ENCODE peak calls at places on chromosome 20, in nine cellular contexts. A is DMS53; E is glomerular endothelial cell; C is astrocyte of the spinal cord; F is HCEC 1CT; I is stimulated activated CD8-positive, alpha-beta memory T cell treated with anti-CD3 and anti-CD28 coated beads, Interleukin-2, amount 100 ng/mL, for 1 hour; W is T-helper 17 cell; V is T-helper 1 cell; Z is substantia nigra. L is an unnamed sample.

GRCh38 chr20:53331151-53331973 is 262.3 kb downstream of the ZNF217 start:
- DNase-seq in A (no peak), E (peak), C (peak), F (no peak), I (no peak), W (no peak), V (no peak), Z (no peak), L (no peak)

GRCh38 chr20:49571553-49571835 is 3.6 kb upstream of the PTGIS start:
- DNase-seq in A (no peak), E (no peak), C (no peak), F (no peak), I (no peak), W (no peak), V (no peak), Z (no peak), L (no peak)

GRCh38 chr20:25468126-25469075 is 60.9 kb downstream of the GINS1 start:
- DNase-seq in A (no peak), E (no peak), C (no peak), F (no peak), I (no peak), W (no peak), V (no peak), Z (no peak), L (no peak)

GRCh38 chr20:17505664-17506517 is 25.3 kb downstream of the BFSP1 start:
- DNase-seq in A (no peak), E (no peak), C (peak), F (peak), I (no peak), W (no peak), V (peak), Z (peak), L (no peak)

GRCh38 chr20:39145921-39146320 is 183.8 kb downstream of the DHX35 start:
- DNase-seq in A (no peak), E (no peak), C (no peak), F (no peak), I (no peak), W (no peak), V (no peak), Z (no peak), L (no peak)

GRCh38 chr20:15831201-15831600 is 742.0 kb downstream of the KIF16B start:
- DNase-seq in A (no peak), E (no peak), C (no peak), F (no peak), I (no peak), W (no peak), V (no peak), Z (no peak), L (no peak)

GRCh38 chr20:972256-972655 is 29.9 kb downstream of the RSPO4 start:
- DNase-seq in A (no peak), E (no peak), C (no peak), F (no peak), I (no peak), W (no peak), V (no peak), Z (no peak), L (no peak)

GRCh38 chr20:63212792-63213191 is 3.1 kb downstream of the YTHDF1 start:
- DNase-seq in A (no peak), E (no peak), C (no peak), F (no peak), I (no peak), W (no peak), V (no peak), Z (no peak), L (no peak)

GRCh38 chr20:36792422-36792821 is 18.9 kb upstream of the DSN1 start:
- DNase-seq in A (peak), E (no peak), C (peak), F (peak), I (no peak), W (no peak), V (no peak), Z (peak), L (peak)

GRCh38 chr20:10359621-10360040 is 74.4 kb downstream of the MKKS start:
- DNase-seq in A (no peak), E (no peak), C (peak), F (peak), I (no peak), W (no peak), V (no peak), Z (no peak), L (no peak)

GRCh38 chr20:35320396-35321126 is 28.3 kb upstream of the FAM83C start:
- DNase-seq in A (peak), E (no peak), C (peak), F (peak), I (no peak), W (no peak), V (no peak), Z (no peak), L (no peak)

GRCh38 chr20:41175727-41176330 is 38.5 kb downstream of the PLCG1 start:
- DNase-seq in A (no peak), E (no peak), C (no peak), F (no peak), I (no peak), W (no peak), V (no peak), Z (no peak), L (no peak)

GRCh38 chr20:4637081-4637797 is 84.5 kb upstream of the PRND start:
- DNase-seq in A (peak), E (no peak), C (no peak), F (peak), I (no peak), W (no peak), V (no peak), Z (no peak), L (no peak)

GRCh38 chr20:44615876-44616603 is 33.7 kb downstream of the PKIG start:
- DNase-seq in A (no peak), E (no peak), C (no peak), F (no peak), I (no peak), W (no peak), V (no peak), Z (peak), L (peak)

GRCh38 chr20:35776513-35777101 is 4.8 kb downstream of the PHF20 start:
- DNase-seq in A (peak), E (no peak), C (peak), F (no peak), I (no peak), W (no peak), V (no peak), Z (peak), L (peak)

GRCh38 chr20:14609328-14610221 is 272.2 kb upstream of the FLRT3 start:
- DNase-seq in A (peak), E (no peak), C (no peak), F (no peak), I (no peak), W (no peak), V (no peak), Z (no peak), L (no peak)

GRCh38 chr20:62225026-62225425 is 4.9 kb upstream of the HRH3 start:
- DNase-seq in A (no peak), E (no peak), C (no peak), F (no peak), I (no peak), W (no peak), V (no peak), Z (no peak), L (no peak)

GRCh38 chr20:9886227-9886626 is 47.4 kb upstream of the PAK5 start:
- DNase-seq in A (no peak), E (no peak), C (no peak), F (peak), I (no peak), W (no peak), V (no peak), Z (no peak), L (no peak)

GRCh38 chr20:37256286-37256685 is 5.3 kb downstream of the GHRH start:
- DNase-seq in A (no peak), E (no peak), C (no peak), F (no peak), I (no peak), W (no peak), V (no peak), Z (no peak), L (no peak)

GRCh38 chr20:36543187-36544133 is 2.1 kb downstream of the MYL9 start:
- DNase-seq in A (no peak), E (no peak), C (peak), F (peak), I (no peak), W (no peak), V (no peak), Z (peak), L (no peak)

GRCh38 chr20:48298424-48298823 is 513.1 kb upstream of the SULF2 start:
- DNase-seq in A (no peak), E (no peak), C (no peak), F (no peak), I (no peak), W (no peak), V (no peak), Z (no peak), L (no peak)

GRCh38 chr20:25584905-25585704 is at the start of gene NINL:
- DNase-seq in A (peak), E (no peak), C (peak), F (peak), I (peak), W (peak), V (peak), Z (peak), L (peak)

GRCh38 chr20:40706977-40707582 is 18.0 kb upstream of the MAFB start:
- DNase-seq in A (no peak), E (no peak), C (no peak), F (no peak), I (no peak), W (no peak), V (no peak), Z (no peak), L (no peak)

GRCh38 chr20:15942130-15942529 is 631.1 kb downstream of the KIF16B start:
- DNase-seq in A (no peak), E (no peak), C (no peak), F (no peak), I (no peak), W (no peak), V (no peak), Z (no peak), L (no peak)

GRCh38 chr20:57895161-57895855 is 185.5 kb upstream of the PMEPA1 start:
- DNase-seq in A (no peak), E (no peak), C (no peak), F (no peak), I (no peak), W (no peak), V (no peak), Z (no peak), L (no peak)

GRCh38 chr20:25282034-25282781 is 34.3 kb downstream of the PYGB start:
- DNase-seq in A (peak), E (no peak), C (no peak), F (no peak), I (no peak), W (no peak), V (peak), Z (no peak), L (no peak)

GRCh38 chr20:38878798-38879197 is 47.4 kb upstream of the FAM83D start:
- DNase-seq in A (no peak), E (no peak), C (peak), F (no peak), I (no peak), W (no peak), V (no peak), Z (no peak), L (no peak)

GRCh38 chr20:38260025-38260377 is 534 bp downstream of the KIAA1755 start:
- DNase-seq in A (no peak), E (no peak), C (peak), F (no peak), I (no peak), W (no peak), V (no peak), Z (no peak), L (peak)

GRCh38 chr20:36017034-36017951 is 48.9 kb downstream of the CNBD2 start:
- DNase-seq in A (no peak), E (peak), C (peak), F (peak), I (no peak), W (no peak), V (no peak), Z (no peak), L (no peak)

GRCh38 chr20:37745553-37745952 is 51.7 kb downstream of the CTNNBL1 start:
- DNase-seq in A (no peak), E (no peak), C (no peak), F (no peak), I (no peak), W (no peak), V (peak), Z (no peak), L (no peak)

GRCh38 chr20:52494244-52494643 is 302.7 kb upstream of the ZFP64 start:
- DNase-seq in A (no peak), E (peak), C (peak), F (peak), I (peak), W (no peak), V (peak), Z (no peak), L (no peak)

GRCh38 chr20:43138061-43138860 is 51.4 kb downstream of the PTPRT start:
- DNase-seq in A (no peak), E (no peak), C (no peak), F (no peak), I (no peak), W (no peak), V (no peak), Z (peak), L (no peak)

GRCh38 chr20:33947709-33948295 is 45.9 kb upstream of the RALY start:
- DNase-seq in A (peak), E (peak), C (peak), F (peak), I (peak), W (no peak), V (peak), Z (no peak), L (no peak)

GRCh38 chr20:2585811-2586210 is 49.4 kb downstream of the TMC2 start:
- DNase-seq in A (no peak), E (no peak), C (peak), F (peak), I (no peak), W (no peak), V (no peak), Z (no peak), L (no peak)

GRCh38 chr20:23361108-23361650 is 803 bp upstream of the GZF1 start:
- DNase-seq in A (peak), E (no peak), C (no peak), F (peak), I (no peak), W (no peak), V (no peak), Z (no peak), L (no peak)

GRCh38 chr20:23397961-23398360 is 23.3 kb downstream of the NAPB start:
- DNase-seq in A (no peak), E (no peak), C (peak), F (peak), I (no peak), W (no peak), V (peak), Z (no peak), L (no peak)

GRCh38 chr20:51577432-51578144 is 35.1 kb upstream of the NFATC2 start:
- DNase-seq in A (no peak), E (no peak), C (no peak), F (no peak), I (no peak), W (no peak), V (no peak), Z (no peak), L (no peak)

L was measured in hypothalamus.